ENCODE peak calls at places on chromosome 7, in seven cellular contexts. X, K, E, H, D, A and L are unnamed samples.

GRCh38 chr7:122867471-122867980 is 18.7 kb downstream of the CADPS2 start:
- DNase-seq in E (no peak), D (no peak), X (no peak), A (no peak), H (no peak), K (no peak), L (no peak)

GRCh38 chr7:68629-69028 is 123.7 kb upstream of the FAM20C start:
- DNase-seq in K (peak), D (no peak), X (no peak), A (peak), E (no peak), H (no peak), L (peak)

GRCh38 chr7:132240821-132241422 is 335.3 kb downstream of the PLXNA4 start:
- DNase-seq in H (no peak), D (no peak), E (no peak), X (no peak), K (no peak), A (no peak), L (no peak)

GRCh38 chr7:128404826-128405344 is 4.9 kb downstream of the IMPDH1 start:
- DNase-seq in A (no peak), X (peak), K (no peak), H (no peak), E (no peak), D (no peak), L (no peak)

GRCh38 chr7:102050864-102051460 is 233.5 kb downstream of the CUX1 start:
- DNase-seq in E (no peak), H (no peak), A (no peak), X (no peak), K (no peak), D (no peak), L (no peak)

GRCh38 chr7:88141025-88141424 is 78.8 kb downstream of the SRI start:
- DNase-seq in D (no peak), H (no peak), K (peak), E (no peak), A (no peak), X (no peak), L (no peak)

GRCh38 chr7:4797858-4798705 is 22.7 kb downstream of the AP5Z1 start:
- DNase-seq in X (peak), H (peak), E (no peak), D (no peak), K (no peak), A (no peak), L (no peak)

GRCh38 chr7:1691096-1691495 is 21.0 kb downstream of the ELFN1 start:
- DNase-seq in A (no peak), X (no peak), K (no peak), D (no peak), H (no peak), E (no peak), L (no peak)

GRCh38 chr7:13602036-13602435 is 387.4 kb downstream of the ETV1 start:
- DNase-seq in H (no peak), E (no peak), X (no peak), K (no peak), D (no peak), A (no peak), L (no peak)

GRCh38 chr7:2037301-2037804 is 195.4 kb downstream of the MAD1L1 start:
- DNase-seq in K (no peak), A (no peak), H (peak), X (no peak), D (no peak), E (peak), L (no peak)